ENCODE peak calls at places on chromosome 9, in five cellular contexts. A is SK-N-SH, Y is HepG2, E is transverse colon, D is K562. N is an unnamed sample.

GRCh38 chr9:126783958-126784357 is 20.9 kb upstream of the ZBTB43 start:
- DNase-seq in A (no peak), Y (no peak), E (no peak), D (no peak), N (no peak)

GRCh38 chr9:18058564-18058963 is 415.4 kb upstream of the ADAMTSL1 start:
- DNase-seq in A (no peak), Y (no peak), E (no peak), D (no peak), N (no peak)

GRCh38 chr9:116549061-116549664 is 137.9 kb upstream of the TRIM32 start:
- DNase-seq in A (no peak), Y (peak), E (peak), D (no peak), N (no peak)

GRCh38 chr9:70581214-70581966 is 166.9 kb upstream of the KLF9 start:
- DNase-seq in A (no peak), Y (no peak), E (no peak), D (no peak), N (no peak)

GRCh38 chr9:16387382-16387781 is 483.1 kb downstream of the BNC2 start:
- DNase-seq in A (no peak), Y (no peak), E (no peak), D (no peak), N (no peak)

GRCh38 chr9:18829858-18830257 is 203.2 kb downstream of the SAXO1 start:
- DNase-seq in A (no peak), Y (no peak), E (no peak), D (no peak), N (no peak)

GRCh38 chr9:114399381-114399780 is 11.6 kb upstream of the AKNA start:
- DNase-seq in A (no peak), Y (no peak), E (no peak), D (no peak), N (no peak)

GRCh38 chr9:4740373-4740622 is 704 bp downstream of the AK3 start:
- DNase-seq in A (no peak), Y (no peak), E (no peak), D (no peak), N (no peak)

GRCh38 chr9:75552941-75553340 is 337.5 kb upstream of the PCSK5 start:
- DNase-seq in A (no peak), Y (no peak), E (no peak), D (no peak), N (no peak)

GRCh38 chr9:10062629-10063395 is 550.0 kb downstream of the PTPRD start:
- DNase-seq in A (no peak), Y (no peak), E (no peak), D (no peak), N (no peak)

GRCh38 chr9:107707915-107708441 is 218.4 kb upstream of the KLF4 start:
- DNase-seq in A (no peak), Y (no peak), E (no peak), D (peak), N (no peak)

GRCh38 chr9:28024616-28025147 is 451.4 kb upstream of the C9orf72 start:
- DNase-seq in A (no peak), Y (no peak), E (no peak), D (no peak), N (no peak)

GRCh38 chr9:90086076-90086475 is 481.3 kb downstream of the GADD45G start:
- DNase-seq in A (no peak), Y (no peak), E (peak), D (no peak), N (no peak)

GRCh38 chr9:31394040-31394473 is 990.4 kb upstream of the ACO1 start:
- DNase-seq in A (no peak), Y (no peak), E (no peak), D (no peak), N (no peak)

GRCh38 chr9:8156336-8156735 is 356.8 kb upstream of the DMAC1 start:
- DNase-seq in A (no peak), Y (no peak), E (no peak), D (no peak), N (no peak)

GRCh38 chr9:99249619-99250018 is 27.5 kb downstream of the SEC61B start:
- DNase-seq in A (no peak), Y (no peak), E (no peak), D (no peak), N (no peak)

GRCh38 chr9:29798599-29798998 is 2225.3 kb upstream of the C9orf72 start:
- DNase-seq in A (no peak), Y (no peak), E (no peak), D (no peak), N (no peak)

DNA sequence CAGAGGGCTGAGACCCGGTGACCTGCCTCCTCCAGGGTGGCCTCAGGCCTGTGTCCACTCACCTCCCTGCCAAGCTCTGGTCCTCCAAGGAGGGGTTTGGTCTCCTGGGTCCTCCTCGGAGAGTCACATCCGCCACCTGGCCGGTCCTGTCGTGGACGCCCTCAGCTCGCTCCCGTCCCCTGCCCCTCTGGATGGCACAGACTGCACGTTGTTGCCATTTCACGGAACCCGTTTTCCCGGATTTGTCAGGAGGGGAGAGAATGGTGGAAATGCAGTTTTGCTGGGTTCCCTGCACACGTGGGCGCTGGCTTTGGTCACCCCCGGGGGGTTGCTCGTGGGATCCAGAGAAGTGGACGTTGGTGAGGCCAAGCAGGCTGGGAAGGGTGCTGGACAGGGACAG is 62.7 kb downstream of the RXRA start:
- DNase-seq in A (no peak), Y (no peak), E (no peak), D (no peak), N (no peak)
- TF ChIP-seq POLR2AphosphoS5 in A (no peak), Y (no peak), E (no peak), D (no peak), N (no peak)

DNA sequence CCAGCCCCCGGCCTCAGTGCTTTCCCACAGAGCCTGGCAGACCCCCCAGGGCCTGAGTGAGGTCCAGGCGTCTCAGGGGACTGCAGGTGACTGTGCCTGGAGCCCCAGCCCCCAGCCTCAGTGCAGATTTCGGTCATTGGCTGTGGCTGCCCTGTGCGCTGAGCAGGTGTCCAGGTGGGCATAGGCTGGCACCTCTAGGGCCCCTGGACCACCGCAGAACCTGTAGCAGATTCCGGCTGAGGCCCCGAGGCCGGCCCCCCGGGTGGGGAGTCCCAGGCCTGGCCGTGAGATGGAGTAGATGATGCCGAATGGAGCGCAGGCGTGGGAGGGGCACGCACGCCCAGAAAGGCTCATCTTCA is 12.1 kb downstream of the EXD3 start:
- DNase-seq in A (no peak), Y (no peak), E (no peak), D (no peak), N (no peak)
- H3K4me3 ChIP-seq in A (no peak), Y (no peak), E (no peak), D (no peak), N (no peak)

GRCh38 chr9:136235709-136236455 is 9.7 kb downstream of the QSOX2 start:
- DNase-seq in A (no peak), Y (no peak), E (no peak), D (no peak), N (no peak)

GRCh38 chr9:136238342-136238732 is 7.3 kb downstream of the QSOX2 start:
- DNase-seq in A (no peak), Y (no peak), E (no peak), D (no peak), N (no peak)

GRCh38 chr9:136239963-136240330 is 5.7 kb downstream of the QSOX2 start:
- DNase-seq in A (no peak), Y (no peak), E (peak), D (no peak), N (peak)

GRCh38 chr9:136239135-136239962 is 6.3 kb downstream of the QSOX2 start:
- DNase-seq in A (no peak), Y (no peak), E (no peak), D (no peak), N (no peak)

DNA sequence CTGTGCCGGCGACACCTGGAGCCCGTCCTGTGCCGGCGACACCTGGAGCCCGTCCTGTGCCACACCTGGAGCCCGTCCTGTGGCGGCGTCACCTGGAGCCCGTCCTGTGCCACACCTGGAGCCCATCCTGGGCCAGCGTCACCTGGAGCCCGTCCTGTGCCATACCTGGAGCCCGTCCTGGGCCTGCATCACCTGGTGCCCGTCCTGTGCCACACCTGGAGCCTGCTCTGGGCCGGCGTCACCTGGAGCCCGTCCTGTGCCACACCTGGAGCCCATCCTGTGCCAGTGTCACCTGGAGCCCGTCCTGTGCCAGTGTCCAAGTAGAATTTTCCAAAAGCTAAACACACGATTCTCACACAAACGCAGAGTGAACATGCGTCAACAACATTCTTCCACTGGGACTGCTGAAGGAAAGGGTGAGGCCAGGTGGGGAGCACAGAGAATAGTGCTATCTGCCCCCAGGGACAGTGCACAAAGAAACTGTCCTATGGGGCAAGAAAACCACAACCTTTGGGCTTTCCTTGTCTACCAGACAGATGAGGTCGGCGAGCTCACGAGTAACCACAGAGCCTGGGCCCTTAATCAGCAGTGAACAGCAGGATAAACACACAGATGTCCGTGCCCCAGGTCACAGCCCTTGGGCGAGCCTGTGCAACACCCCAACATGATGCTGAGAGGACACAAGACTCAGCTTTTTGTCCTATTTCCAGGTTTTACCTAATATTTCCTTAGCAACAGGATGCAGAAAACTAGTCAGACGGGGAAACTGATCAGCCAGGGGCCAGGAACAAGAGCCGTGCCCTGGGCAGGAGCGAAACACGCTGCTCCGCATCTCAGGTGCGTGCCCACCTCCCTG is 7.9 kb downstream of the QSOX2 start:
- DNase-seq in A (no peak), Y (no peak), E (no peak), D (peak), N (no peak)
- H3K27ac ChIP-seq in A (no peak), Y (no peak), E (no peak), D (peak), N (no peak)

DNA sequence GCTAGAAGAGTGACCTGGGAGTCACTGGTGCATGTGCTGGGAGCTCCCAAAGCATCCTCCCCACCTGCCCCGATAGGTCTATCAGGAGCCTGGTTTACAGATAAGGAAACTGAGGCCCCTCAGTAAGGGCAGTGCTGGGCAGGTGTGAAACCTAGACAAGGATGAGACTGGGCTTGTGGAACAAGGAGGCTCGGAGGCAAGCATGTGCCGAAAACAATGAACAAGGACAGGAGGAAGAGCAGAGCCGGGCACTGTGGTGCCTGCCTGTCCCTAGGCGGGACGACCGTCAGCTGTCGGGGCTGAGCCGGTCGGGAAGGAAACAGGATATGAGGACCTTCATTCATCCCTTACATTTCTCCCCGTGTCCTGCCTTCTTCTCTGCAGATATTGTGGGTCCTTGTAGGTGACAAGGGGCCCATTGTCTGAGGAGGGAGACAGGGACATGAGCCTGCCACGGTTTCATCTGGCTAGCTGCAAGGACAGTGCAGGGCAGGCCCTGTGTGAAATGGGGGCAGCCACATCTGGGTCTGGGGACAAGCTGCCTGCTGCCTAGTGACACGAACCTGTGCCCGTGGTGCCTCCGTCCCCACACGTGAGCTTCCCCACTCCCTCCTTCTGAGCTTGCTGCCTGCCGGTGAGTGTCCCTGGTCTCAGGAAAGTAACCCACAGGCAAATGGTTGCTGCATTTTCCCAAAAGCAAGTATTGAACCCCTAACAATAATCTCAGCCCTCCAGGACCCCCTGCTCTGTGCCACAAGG is 18.6 kb downstream of the FGD3 start:
- DNase-seq in A (no peak), Y (no peak), E (no peak), D (no peak), N (peak)
- TF ChIP-seq POLR2AphosphoS5 in A (no peak), Y (no peak), E (no peak), D (no peak), N (no peak)

GRCh38 chr9:104618104-104618503 is at the start of gene OR13C9:
- DNase-seq in A (no peak), Y (no peak), E (no peak), D (no peak), N (no peak)
- H3K4me3 ChIP-seq in A (no peak), Y (no peak), E (no peak), D (no peak), N (no peak)

GRCh38 chr9:136748201-136748600 is at the start of gene LCN6:
- DNase-seq in A (no peak), Y (no peak), E (no peak), D (no peak), N (no peak)
- H3K27ac ChIP-seq in A (no peak), Y (no peak), E (no peak), D (no peak), N (no peak)

GRCh38 chr9:37025381-37026084 is 8.5 kb downstream of the PAX5 start:
- DNase-seq in A (no peak), Y (no peak), E (no peak), D (no peak), N (no peak)
- TF ChIP-seq POLR2AphosphoS5 in A (no peak), Y (no peak), E (no peak), D (no peak), N (peak)

DNA sequence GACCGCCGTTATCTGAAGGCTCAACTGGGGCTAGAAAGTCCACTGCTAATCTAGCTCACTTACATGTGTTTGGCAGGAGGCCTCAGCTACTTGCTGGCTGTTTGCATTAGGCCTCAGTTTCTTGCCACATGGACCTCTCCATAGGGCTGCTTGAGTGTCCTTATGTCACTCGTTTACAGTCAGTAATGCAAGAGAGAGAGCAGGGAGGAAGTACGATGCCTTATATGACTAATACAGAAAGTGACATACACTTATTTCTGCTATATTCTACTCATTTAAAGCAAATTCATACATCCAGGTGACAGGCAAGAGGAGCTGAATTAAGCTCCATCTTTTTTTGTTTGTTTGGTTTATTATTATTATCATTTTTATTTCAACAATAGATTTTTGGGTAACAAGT is 179.6 kb downstream of the LURAP1L start:
- DNase-seq in A (no peak), Y (no peak), E (no peak), D (no peak), N (no peak)
- H3K4me3 ChIP-seq in A (no peak), Y (no peak), E (no peak), D (no peak), N (no peak)

GRCh38 chr9:121807069-121807917 is 155.9 kb downstream of the DAB2IP start:
- DNase-seq in A (peak), Y (no peak), E (no peak), D (no peak), N (peak)

GRCh38 chr9:121809356-121810050 is 158.1 kb downstream of the DAB2IP start:
- DNase-seq in A (no peak), Y (no peak), E (no peak), D (no peak), N (no peak)

GRCh38 chr9:121810489-121810888 is 159.1 kb downstream of the DAB2IP start:
- DNase-seq in A (no peak), Y (no peak), E (no peak), D (no peak), N (no peak)

GRCh38 chr9:121807918-121808278 is 156.5 kb downstream of the DAB2IP start:
- DNase-seq in A (no peak), Y (no peak), E (no peak), D (no peak), N (no peak)

DNA sequence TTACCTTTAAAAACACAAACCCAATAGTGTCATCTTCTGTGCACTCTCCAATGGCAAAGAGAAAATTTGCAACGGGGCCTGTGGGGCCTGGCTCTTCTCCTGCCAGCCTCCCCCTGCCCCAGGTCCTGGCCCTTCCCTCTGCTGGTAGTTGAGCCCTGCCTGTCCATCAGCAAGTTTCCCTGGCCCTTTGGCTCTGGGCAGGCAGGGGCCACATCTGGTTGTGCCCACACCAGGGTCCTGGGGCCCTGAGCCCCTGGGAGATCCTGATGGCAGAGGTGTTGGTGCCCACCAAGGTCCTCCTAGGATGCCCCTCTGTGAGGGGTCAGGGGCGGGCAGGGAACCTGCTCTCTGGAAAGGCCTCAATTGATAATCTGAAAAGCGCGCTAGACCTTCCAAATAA is 157.3 kb downstream of the DAB2IP start:
- DNase-seq in A (no peak), Y (no peak), E (no peak), D (no peak), N (no peak)
- H3K27ac ChIP-seq in A (no peak), Y (no peak), E (no peak), D (no peak), N (no peak)

N was measured in spleen.